ENCODE peak calls at places on chromosomes 5 and 9, in eight cellular contexts. One of them, this sample, is unnamed.

GRCh38 chr9:128185979-128186965 is 5.1 kb downstream of the CIZ1 start:
- ATAC-seq in left cardiac atrium: no peak
- ATAC-seq in T-helper 17 cell: no peak
- ATAC-seq in activated CD4-positive, alpha-beta T cell treated with anti-CD3 and anti-CD28 coated beads for 36 hours: no peak
- ATAC-seq in omental fat pad: no peak
- ATAC-seq in Right ventricle myocardium superior: no peak
- ATAC-seq in pancreas: no peak
- ATAC-seq in esophagus mucosa: no peak
- ATAC-seq in this sample: no peak

GRCh38 chr9:22813520-22813919 is 366.9 kb downstream of the DMRTA1 start:
- ATAC-seq in omental fat pad: no peak
- ATAC-seq in T-helper 17 cell: no peak
- ATAC-seq in esophagus mucosa: no peak
- ATAC-seq in activated CD4-positive, alpha-beta T cell treated with anti-CD3 and anti-CD28 coated beads for 36 hours: no peak
- ATAC-seq in pancreas: no peak
- ATAC-seq in Right ventricle myocardium superior: no peak
- ATAC-seq in left cardiac atrium: no peak
- ATAC-seq in this sample: no peak

GRCh38 chr5:59543826-59544442 is 349.6 kb downstream of the PDE4D start:
- ATAC-seq in pancreas: peak
- ATAC-seq in activated CD4-positive, alpha-beta T cell treated with anti-CD3 and anti-CD28 coated beads for 36 hours: no peak
- ATAC-seq in omental fat pad: no peak
- ATAC-seq in esophagus mucosa: no peak
- ATAC-seq in Right ventricle myocardium superior: peak
- ATAC-seq in left cardiac atrium: no peak
- ATAC-seq in T-helper 17 cell: no peak
- ATAC-seq in this sample: peak

GRCh38 chr5:152607393-152608165 is 202.5 kb upstream of the NMUR2 start:
- ATAC-seq in Right ventricle myocardium superior: no peak
- ATAC-seq in esophagus mucosa: no peak
- ATAC-seq in pancreas: no peak
- ATAC-seq in omental fat pad: no peak
- ATAC-seq in left cardiac atrium: no peak
- ATAC-seq in activated CD4-positive, alpha-beta T cell treated with anti-CD3 and anti-CD28 coated beads for 36 hours: no peak
- ATAC-seq in T-helper 17 cell: no peak
- ATAC-seq in this sample: no peak

GRCh38 chr5:114953559-114953958 is 216.1 kb downstream of the TRIM36 start:
- ATAC-seq in left cardiac atrium: no peak
- ATAC-seq in pancreas: no peak
- ATAC-seq in activated CD4-positive, alpha-beta T cell treated with anti-CD3 and anti-CD28 coated beads for 36 hours: no peak
- ATAC-seq in omental fat pad: no peak
- ATAC-seq in esophagus mucosa: no peak
- ATAC-seq in Right ventricle myocardium superior: no peak
- ATAC-seq in T-helper 17 cell: no peak
- ATAC-seq in this sample: peak

GRCh38 chr9:71719585-71719984 is 48.7 kb downstream of the CEMIP2 start:
- ATAC-seq in esophagus mucosa: peak
- ATAC-seq in pancreas: peak
- ATAC-seq in Right ventricle myocardium superior: peak
- ATAC-seq in activated CD4-positive, alpha-beta T cell treated with anti-CD3 and anti-CD28 coated beads for 36 hours: no peak
- ATAC-seq in T-helper 17 cell: peak
- ATAC-seq in omental fat pad: peak
- ATAC-seq in left cardiac atrium: peak
- ATAC-seq in this sample: peak

GRCh38 chr5:95669540-95669939 is 13.3 kb downstream of the SPATA9 start:
- ATAC-seq in esophagus mucosa: no peak
- ATAC-seq in Right ventricle myocardium superior: peak
- ATAC-seq in activated CD4-positive, alpha-beta T cell treated with anti-CD3 and anti-CD28 coated beads for 36 hours: no peak
- ATAC-seq in left cardiac atrium: peak
- ATAC-seq in pancreas: peak
- ATAC-seq in T-helper 17 cell: no peak
- ATAC-seq in omental fat pad: peak
- ATAC-seq in this sample: peak

GRCh38 chr5:127586371-127586770 is 62.5 kb upstream of the CTXN3 start:
- ATAC-seq in left cardiac atrium: no peak
- ATAC-seq in pancreas: no peak
- ATAC-seq in Right ventricle myocardium superior: no peak
- ATAC-seq in activated CD4-positive, alpha-beta T cell treated with anti-CD3 and anti-CD28 coated beads for 36 hours: no peak
- ATAC-seq in esophagus mucosa: no peak
- ATAC-seq in omental fat pad: no peak
- ATAC-seq in T-helper 17 cell: no peak
- ATAC-seq in this sample: no peak

GRCh38 chr9:127214421-127215265 is 49.9 kb upstream of the GARNL3 start:
- ATAC-seq in omental fat pad: peak
- ATAC-seq in esophagus mucosa: peak
- ATAC-seq in activated CD4-positive, alpha-beta T cell treated with anti-CD3 and anti-CD28 coated beads for 36 hours: peak
- ATAC-seq in pancreas: peak
- ATAC-seq in T-helper 17 cell: peak
- ATAC-seq in left cardiac atrium: peak
- ATAC-seq in Right ventricle myocardium superior: peak
- ATAC-seq in this sample: peak

GRCh38 chr5:103369125-103370120 is 110.9 kb downstream of the MACIR start:
- ATAC-seq in T-helper 17 cell: no peak
- ATAC-seq in esophagus mucosa: no peak
- ATAC-seq in pancreas: no peak
- ATAC-seq in Right ventricle myocardium superior: no peak
- ATAC-seq in left cardiac atrium: no peak
- ATAC-seq in activated CD4-positive, alpha-beta T cell treated with anti-CD3 and anti-CD28 coated beads for 36 hours: no peak
- ATAC-seq in omental fat pad: no peak
- ATAC-seq in this sample: no peak

GRCh38 chr5:152608514-152608913 is 203.4 kb upstream of the NMUR2 start:
- ATAC-seq in left cardiac atrium: no peak
- ATAC-seq in Right ventricle myocardium superior: peak
- ATAC-seq in esophagus mucosa: no peak
- ATAC-seq in omental fat pad: no peak
- ATAC-seq in pancreas: no peak
- ATAC-seq in activated CD4-positive, alpha-beta T cell treated with anti-CD3 and anti-CD28 coated beads for 36 hours: no peak
- ATAC-seq in T-helper 17 cell: no peak
- ATAC-seq in this sample: peak

GRCh38 chr9:72925126-72925810 is 27.6 kb downstream of the ALDH1A1 start:
- ATAC-seq in left cardiac atrium: peak
- ATAC-seq in Right ventricle myocardium superior: peak
- ATAC-seq in T-helper 17 cell: no peak
- ATAC-seq in omental fat pad: no peak
- ATAC-seq in pancreas: peak
- ATAC-seq in activated CD4-positive, alpha-beta T cell treated with anti-CD3 and anti-CD28 coated beads for 36 hours: no peak
- ATAC-seq in esophagus mucosa: peak
- ATAC-seq in this sample: no peak

GRCh38 chr5:83026930-83027687 is 50.1 kb downstream of the TMEM167A start:
- ATAC-seq in left cardiac atrium: no peak
- ATAC-seq in esophagus mucosa: no peak
- ATAC-seq in omental fat pad: no peak
- ATAC-seq in Right ventricle myocardium superior: no peak
- ATAC-seq in T-helper 17 cell: no peak
- ATAC-seq in activated CD4-positive, alpha-beta T cell treated with anti-CD3 and anti-CD28 coated beads for 36 hours: no peak
- ATAC-seq in pancreas: no peak
- ATAC-seq in this sample: no peak

GRCh38 chr5:4875942-4876341 is 264.2 kb upstream of the ADAMTS16 start:
- ATAC-seq in omental fat pad: no peak
- ATAC-seq in left cardiac atrium: no peak
- ATAC-seq in T-helper 17 cell: no peak
- ATAC-seq in esophagus mucosa: no peak
- ATAC-seq in Right ventricle myocardium superior: no peak
- ATAC-seq in pancreas: no peak
- ATAC-seq in activated CD4-positive, alpha-beta T cell treated with anti-CD3 and anti-CD28 coated beads for 36 hours: no peak
- ATAC-seq in this sample: no peak

GRCh38 chr5:113059232-113059805 is 82.7 kb downstream of the DCP2 start:
- ATAC-seq in esophagus mucosa: no peak
- ATAC-seq in Right ventricle myocardium superior: peak
- ATAC-seq in T-helper 17 cell: no peak
- ATAC-seq in left cardiac atrium: peak
- ATAC-seq in pancreas: no peak
- ATAC-seq in omental fat pad: no peak
- ATAC-seq in activated CD4-positive, alpha-beta T cell treated with anti-CD3 and anti-CD28 coated beads for 36 hours: no peak
- ATAC-seq in this sample: no peak

GRCh38 chr9:19372576-19372975 is 7.5 kb downstream of the RPS6 start:
- ATAC-seq in Right ventricle myocardium superior: no peak
- ATAC-seq in omental fat pad: no peak
- ATAC-seq in esophagus mucosa: peak
- ATAC-seq in left cardiac atrium: no peak
- ATAC-seq in T-helper 17 cell: no peak
- ATAC-seq in pancreas: no peak
- ATAC-seq in activated CD4-positive, alpha-beta T cell treated with anti-CD3 and anti-CD28 coated beads for 36 hours: no peak
- ATAC-seq in this sample: no peak

GRCh38 chr5:31237159-31237558 is 43.7 kb downstream of the CDH6 start:
- ATAC-seq in omental fat pad: no peak
- ATAC-seq in activated CD4-positive, alpha-beta T cell treated with anti-CD3 and anti-CD28 coated beads for 36 hours: no peak
- ATAC-seq in left cardiac atrium: no peak
- ATAC-seq in T-helper 17 cell: no peak
- ATAC-seq in esophagus mucosa: no peak
- ATAC-seq in Right ventricle myocardium superior: no peak
- ATAC-seq in pancreas: no peak
- ATAC-seq in this sample: no peak

GRCh38 chr5:86869268-86869667 is 251.5 kb downstream of the COX7C start:
- ATAC-seq in esophagus mucosa: no peak
- ATAC-seq in T-helper 17 cell: no peak
- ATAC-seq in Right ventricle myocardium superior: no peak
- ATAC-seq in omental fat pad: no peak
- ATAC-seq in activated CD4-positive, alpha-beta T cell treated with anti-CD3 and anti-CD28 coated beads for 36 hours: no peak
- ATAC-seq in pancreas: no peak
- ATAC-seq in left cardiac atrium: no peak
- ATAC-seq in this sample: no peak

This sample was measured in gastroesophageal sphincter.